ENCODE peak calls at places on chromosomes 12 and 14, in five cellular contexts. Z is cardiac muscle cell, Y is GM04503, U is brain microvascular endothelial cell, D is hippocampal formation. Q is an unnamed sample.

GRCh38 chr12:75655233-75655879 is 143.9 kb upstream of the KRR1 start:
- DNase-seq in D (no peak), Y (no peak), U (no peak), Z (no peak), Q (no peak)

GRCh38 chr12:30002677-30003076 is 218.9 kb upstream of the TMTC1 start:
- DNase-seq in Z (no peak), U (no peak), D (no peak), Y (no peak), Q (no peak)

GRCh38 chr14:91417983-91418386 is 365 bp upstream of the CCDC88C start:
- DNase-seq in Z (no peak), U (no peak), Y (no peak), D (no peak), Q (no peak)

GRCh38 chr12:124861492-124861891 is 2.2 kb downstream of the SCARB1 start:
- DNase-seq in Y (no peak), D (peak), U (peak), Z (no peak), Q (peak)

GRCh38 chr12:120199595-120200306 is 1.2 kb downstream of the RPLP0 start:
- DNase-seq in D (no peak), Z (no peak), Y (peak), U (peak), Q (no peak)

GRCh38 chr12:12081836-12082497 is 11.2 kb downstream of the BCL2L14 start:
- DNase-seq in D (no peak), U (peak), Y (peak), Z (peak), Q (no peak)

GRCh38 chr12:94152292-94153083 is 4.1 kb downstream of the PLXNC1 start:
- DNase-seq in U (no peak), D (no peak), Z (no peak), Y (no peak), Q (no peak)

GRCh38 chr12:98968896-98969295 is 323.8 kb downstream of the APAF1 start:
- DNase-seq in U (no peak), D (no peak), Z (no peak), Y (no peak), Q (peak)

GRCh38 chr12:54411398-54412241 is 7.4 kb downstream of the ITGA5 start:
- DNase-seq in D (no peak), U (peak), Y (peak), Z (no peak), Q (no peak)

GRCh38 chr14:89443002-89443660 is 26.1 kb upstream of the FOXN3 start:
- DNase-seq in U (peak), D (no peak), Z (no peak), Y (no peak), Q (no peak)

GRCh38 chr12:53170876-53171724 is 9.4 kb upstream of the ZNF740 start:
- DNase-seq in D (no peak), Z (no peak), U (no peak), Y (no peak), Q (no peak)

GRCh38 chr12:47068539-47068938 is 10.9 kb upstream of the PCED1B start:
- DNase-seq in D (no peak), Y (no peak), U (peak), Z (no peak), Q (no peak)

GRCh38 chr14:101539929-101540328 is 21.4 kb upstream of the DIO3 start:
- DNase-seq in U (no peak), Z (no peak), D (no peak), Y (no peak), Q (no peak)

GRCh38 chr12:108622425-108622824 is 11.3 kb downstream of the SELPLG start:
- DNase-seq in Z (no peak), D (no peak), Y (no peak), U (peak), Q (no peak)

GRCh38 chr12:78864483-78865296 is at the start of gene SYT1:
- DNase-seq in U (peak), Y (no peak), Z (peak), D (peak), Q (peak)

GRCh38 chr14:85288041-85288440 is 241.9 kb upstream of the FLRT2 start:
- DNase-seq in D (no peak), Z (no peak), Y (no peak), U (no peak), Q (no peak)

GRCh38 chr12:93102289-93102688 is 173.2 kb upstream of the EEA1 start:
- DNase-seq in D (no peak), Z (no peak), U (no peak), Y (no peak), Q (no peak)

GRCh38 chr12:53235164-53235563 is 3.2 kb upstream of the RARG start:
- DNase-seq in Y (no peak), U (no peak), D (no peak), Z (no peak), Q (no peak)

GRCh38 chr12:88185988-88186387 is 43.9 kb downstream of the TMTC3 start:
- DNase-seq in Y (no peak), U (peak), Z (no peak), D (no peak), Q (no peak)

GRCh38 chr14:77965919-77966435 is 166.1 kb downstream of the ADCK1 start:
- DNase-seq in D (peak), Z (peak), Y (no peak), U (peak), Q (no peak)

GRCh38 chr14:99754141-99755067 is 38.8 kb upstream of the EML1 start:
- DNase-seq in Z (no peak), U (no peak), D (no peak), Y (no peak), Q (no peak)

GRCh38 chr12:119229837-119230236 is 51.1 kb downstream of the HSPB8 start:
- DNase-seq in Z (peak), U (peak), Y (no peak), D (peak), Q (no peak)

GRCh38 chr14:23145794-23146422 is 26.9 kb upstream of the CEBPE start:
- DNase-seq in U (no peak), Z (no peak), D (no peak), Y (no peak), Q (no peak)

GRCh38 chr12:113222730-113223531 is 1.7 kb downstream of the TPCN1 start:
- DNase-seq in D (peak), U (peak), Z (no peak), Y (peak), Q (no peak)

GRCh38 chr12:51721281-51721940 is 127.1 kb downstream of the FIGNL2 start:
- DNase-seq in Z (peak), U (peak), D (peak), Y (no peak), Q (no peak)

GRCh38 chr12:42652048-42652447 is 62.5 kb upstream of the PRICKLE1 start:
- DNase-seq in D (no peak), U (no peak), Z (no peak), Y (no peak), Q (no peak)

GRCh38 chr14:56569174-56569573 is 10.4 kb upstream of the TMEM260 start:
- DNase-seq in U (no peak), D (no peak), Z (no peak), Y (no peak), Q (no peak)

GRCh38 chr14:25537846-25538455 is 488.0 kb upstream of the STXBP6 start:
- DNase-seq in Z (peak), U (no peak), D (no peak), Y (no peak), Q (no peak)

Q was measured in nucleus accumbens.